ENCODE peak calls at places on chromosomes 5 and 9, in four cellular contexts. K, S, X and H are unnamed samples.

GRCh38 chr5:2780421-2781171 is 29.1 kb upstream of the IRX2 start:
- DNase-seq in K (peak; percentile 65), S (peak; percentile 96), X (no peak), H (no peak)

GRCh38 chr5:143311428-143311827 is 92.1 kb downstream of the NR3C1 start:
- DNase-seq in K (no peak), S (no peak), X (no peak), H (no peak)

GRCh38 chr9:129194222-129194621 is 16.2 kb upstream of the IER5L start:
- DNase-seq in K (no peak), S (no peak), X (no peak), H (no peak)

GRCh38 chr5:172775326-172776234 is 4.6 kb upstream of the DUSP1 start:
- DNase-seq in K (no peak), S (peak; percentile 73), X (no peak), H (peak; percentile 54)

GRCh38 chr9:12818431-12819000 is 43.7 kb downstream of the LURAP1L start:
- DNase-seq in K (no peak), S (no peak), X (no peak), H (no peak)

GRCh38 chr5:27702339-27702820 is 664.0 kb upstream of the CDH9 start:
- DNase-seq in K (no peak), S (no peak), X (no peak), H (no peak)

GRCh38 chr5:31470608-31471007 is 61.3 kb downstream of the DROSHA start:
- DNase-seq in K (no peak), S (no peak), X (no peak), H (no peak)

GRCh38 chr9:93886911-93887310 is 68.2 kb downstream of the BARX1 start:
- DNase-seq in K (no peak), S (no peak), X (no peak), H (no peak)

GRCh38 chr9:107707419-107707837 is 217.9 kb upstream of the KLF4 start:
- DNase-seq in K (no peak), S (no peak), X (no peak), H (no peak)

GRCh38 chr5:128895122-128895521 is 70.2 kb upstream of the SLC27A6 start:
- DNase-seq in K (no peak), S (no peak), X (no peak), H (no peak)

GRCh38 chr5:147628054-147628895 is 118.4 kb upstream of the DPYSL3 start:
- DNase-seq in K (peak; percentile 71), S (peak; percentile 35), X (peak; percentile 21), H (peak; percentile 37)

GRCh38 chr9:128275198-128276007 is at the start of gene GOLGA2:
- DNase-seq in K (no peak), S (peak; percentile 49), X (no peak), H (no peak)

GRCh38 chr5:174535691-174536090 is 188.7 kb upstream of the MSX2 start:
- DNase-seq in K (no peak), S (no peak), X (no peak), H (no peak)

GRCh38 chr5:157266286-157267007 is 524 bp downstream of the CYFIP2 start:
- DNase-seq in K (peak; percentile 81), S (no peak), X (no peak), H (no peak)

GRCh38 chr9:97594414-97594921 is 38.7 kb downstream of the TSTD2 start:
- DNase-seq in K (no peak), S (no peak), X (no peak), H (no peak)

GRCh38 chr5:150649828-150650712 is 9.6 kb downstream of the SYNPO start:
- DNase-seq in K (no peak), S (no peak), X (no peak), H (no peak)

GRCh38 chr9:130023994-130024596 is 18.9 kb downstream of the FNBP1 start:
- DNase-seq in K (no peak), S (no peak), X (no peak), H (no peak)

GRCh38 chr5:166324372-166324771 is 1967.1 kb upstream of the WWC1 start:
- DNase-seq in K (no peak), S (no peak), X (no peak), H (no peak)

GRCh38 chr9:136219276-136219675 is 14.3 kb upstream of the LHX3 start:
- DNase-seq in K (no peak), S (no peak), X (no peak), H (no peak)

GRCh38 chr5:107369622-107370021 is 301.1 kb downstream of the EFNA5 start:
- DNase-seq in K (no peak), S (no peak), X (no peak), H (no peak)

GRCh38 chr5:43179836-43180235 is 12.2 kb upstream of the NIM1K start:
- DNase-seq in K (no peak), S (no peak), X (no peak), H (no peak)

GRCh38 chr5:59466271-59466670 is 427.3 kb downstream of the PDE4D start:
- DNase-seq in K (peak; percentile 88), S (no peak), X (no peak), H (no peak)

GRCh38 chr5:135456238-135457099 is 4.3 kb upstream of the TIFAB start:
- DNase-seq in K (no peak), S (peak; percentile 25), X (peak; percentile 26), H (no peak)

GRCh38 chr9:69104830-69105527 is 69.1 kb upstream of the TJP2 start:
- DNase-seq in K (peak; percentile 74), S (peak; percentile 60), X (no peak), H (peak; percentile 89)

GRCh38 chr9:91516061-91516460 is 92.4 kb upstream of the NFIL3 start:
- DNase-seq in K (peak; percentile 52), S (no peak), X (no peak), H (no peak)

GRCh38 chr9:98575379-98576346 is 133.1 kb downstream of the GABBR2 start:
- DNase-seq in K (peak; percentile 94), S (no peak), X (no peak), H (no peak)

GRCh38 chr9:124054671-124055212 is 43.2 kb downstream of the LHX2 start:
- DNase-seq in K (peak; percentile 77), S (no peak), X (no peak), H (no peak)

GRCh38 chr9:32004431-32005076 is 379.9 kb upstream of the ACO1 start:
- DNase-seq in K (peak; percentile 54), S (no peak), X (no peak), H (peak; percentile 37)

GRCh38 chr5:113171520-113171919 is 194.9 kb downstream of the DCP2 start:
- DNase-seq in K (peak; percentile 65), S (no peak), X (no peak), H (no peak)

GRCh38 chr5:109479260-109479860 is 69.6 kb upstream of the PJA2 start:
- DNase-seq in K (peak; percentile 40), S (no peak), X (no peak), H (no peak)

GRCh38 chr5:372556-372910 is 51.0 kb downstream of the AHRR start:
- DNase-seq in K (no peak), S (peak; percentile 13), X (no peak), H (no peak)
- H3K4me3 ChIP-seq in K (no peak overlapping the region), S (no peak overlapping the region), X (no peak overlapping the region), H (no peak overlapping the region)

GRCh38 chr5:139658928-139659667 is 10.9 kb downstream of the CXXC5 start:
- DNase-seq in K (no peak), S (no peak), X (no peak), H (no peak)

GRCh38 chr5:139657363-139658321 is 9.5 kb downstream of the CXXC5 start:
- DNase-seq in K (no peak), S (no peak), X (no peak), H (no peak)

GRCh38 chr5:139659673-139660072 is 11.5 kb downstream of the CXXC5 start:
- DNase-seq in K (no peak), S (no peak), X (no peak), H (no peak)

GRCh38 chr5:139660105-139660915 is 12.2 kb downstream of the CXXC5 start:
- DNase-seq in K (no peak), S (peak; percentile 91), X (peak; percentile 88), H (peak; percentile 70)

GRCh38 chr5:139658501-139658927 is 10.4 kb downstream of the CXXC5 start:
- DNase-seq in K (no peak), S (no peak), X (peak; percentile 53), H (no peak)
- TF ChIP-seq CTCF in K (no peak), S (no peak), X (no peak), H (no peak)

GRCh38 chr9:33445941-33446506 is 1.4 kb downstream of the AQP3 start:
- DNase-seq in K (no peak), S (no peak), X (no peak), H (no peak)
- H3K4me3 ChIP-seq in K (peak overlapping the region; percentile 92), S (no peak overlapping the region), X (no peak overlapping the region), H (peak overlapping the region; percentile 67)

GRCh38 chr5:129899454-129899853 is 4.8 kb upstream of the CHSY3 start:
- DNase-seq in K (peak; percentile 31), S (no peak), X (no peak), H (peak; percentile 2)
- TF ChIP-seq CTCF in K (peak; percentile 40), S (peak; percentile 31), X (peak; percentile 55), H (peak; percentile 51)

GRCh38 chr5:179763215-179763945 is 30.4 kb upstream of the LTC4S start:
- DNase-seq in K (peak; percentile 55), S (peak; percentile 77), X (peak; percentile 53), H (peak; percentile 43)

GRCh38 chr5:179759961-179760541 is 27.4 kb downstream of the MAML1 start:
- DNase-seq in K (no peak), S (no peak), X (no peak), H (no peak)

GRCh38 chr5:179765400-179765799 is 28.4 kb upstream of the LTC4S start:
- DNase-seq in K (no peak), S (no peak), X (no peak), H (no peak)

GRCh38 chr5:179762079-179762780 is 29.6 kb downstream of the MAML1 start:
- DNase-seq in K (peak; percentile 18), S (no peak), X (no peak), H (no peak)

GRCh38 chr5:179762781-179763176 is 30.2 kb downstream of the MAML1 start:
- DNase-seq in K (no peak), S (no peak), X (no peak), H (no peak)
- H3K4me3 ChIP-seq in K (no peak overlapping the region), S (no peak overlapping the region), X (no peak overlapping the region), H (no peak overlapping the region)

GRCh38 chr9:22452415-22453010 is 5.9 kb downstream of the DMRTA1 start:
- DNase-seq in K (peak; percentile 56), S (no peak), X (no peak), H (no peak)

GRCh38 chr9:22446950-22447606 is 454 bp downstream of the DMRTA1 start:
- DNase-seq in K (peak; percentile 78), S (no peak), X (peak; percentile 27), H (no peak)

GRCh38 chr9:22446589-22446949 is at the start of gene DMRTA1:
- DNase-seq in K (peak; percentile 77), S (peak; percentile 24), X (peak; percentile 45), H (no peak)

DNA sequence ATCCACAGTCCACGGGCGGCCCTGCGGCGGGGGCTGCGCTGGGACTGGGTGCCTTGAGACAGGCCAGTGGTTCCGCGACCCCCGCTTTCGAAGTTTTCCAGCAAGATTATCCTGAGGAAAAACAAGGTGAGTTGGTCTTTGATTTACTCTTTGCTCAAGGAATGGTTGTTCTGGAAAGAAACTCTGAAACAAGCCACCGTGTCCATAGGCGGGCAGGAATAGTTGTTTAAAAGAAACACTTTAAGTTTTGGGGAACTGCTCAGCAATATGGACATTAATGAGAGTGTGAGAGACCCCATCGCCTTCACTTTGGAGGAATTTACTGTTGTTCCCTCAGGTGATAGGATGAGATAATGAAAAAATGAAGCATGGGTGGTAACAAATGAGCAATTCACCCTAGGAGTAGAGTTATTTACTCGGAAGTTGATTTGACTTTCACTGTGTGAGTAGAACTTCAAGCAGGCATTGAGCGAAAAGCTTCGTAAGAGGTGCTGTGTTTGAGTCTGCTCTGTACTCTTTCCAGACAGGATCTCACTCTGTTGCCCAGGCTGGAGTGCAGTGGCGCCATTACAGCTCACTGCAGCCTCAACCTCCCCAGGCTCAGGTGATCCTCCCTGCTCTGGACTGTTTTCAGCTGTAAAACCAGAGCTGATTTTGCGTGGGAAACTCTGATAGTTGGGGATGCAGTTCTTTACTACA is 1.1 kb downstream of the DMRTA1 start:
- DNase-seq in K (peak; percentile 25), S (no peak), X (no peak), H (no peak)
- TF ChIP-seq CTCF in K (no peak), S (no peak), X (no peak), H (no peak)